ENCODE peak calls at places on chromosomes 4 and X, in ten cellular contexts. D, T, C, M, S, E, I, F, L and R are unnamed samples.

GRCh38 chr4:102569200-102569599 is 68.0 kb downstream of the NFKB1 start:
- DNase-seq in D (no peak), T (no peak), C (no peak), M (peak; percentile 45), S (no peak), E (no peak), I (no peak), F (no peak), L (no peak), R (no peak)

GRCh38 chr4:25368315-25368714 is 8.7 kb upstream of the ANAPC4 start:
- DNase-seq in D (no peak), T (no peak), C (no peak), M (no peak), S (no peak), E (no peak), I (no peak), F (no peak), L (no peak), R (no peak)

GRCh38 chrX:136691028-136691809 is 43.3 kb downstream of the CD40LG start:
- DNase-seq in D (no peak), T (no peak), C (no peak), M (no peak), S (no peak), E (no peak), I (no peak), F (no peak), L (peak; percentile 79), R (no peak)

GRCh38 chr4:768995-769394 is 56.9 kb downstream of the CPLX1 start:
- DNase-seq in D (peak; percentile 48), T (no peak), C (no peak), M (no peak), S (no peak), E (peak; percentile 43), I (no peak), F (no peak), L (no peak), R (no peak)

GRCh38 chrX:136867518-136867917 is 13.0 kb downstream of the RBMX start:
- DNase-seq in D (no peak), T (no peak), C (no peak), M (peak; percentile 29), S (no peak), E (no peak), I (no peak), F (no peak), L (no peak), R (no peak)

GRCh38 chr4:146222313-146222712 is 8.0 kb downstream of the REELD1 start:
- DNase-seq in D (no peak), T (no peak), C (no peak), M (peak; percentile 39), S (peak; percentile 54), E (no peak), I (no peak), F (no peak), L (peak; percentile 81), R (no peak)

GRCh38 chrX:14936561-14936960 is 63.3 kb downstream of the MOSPD2 start:
- DNase-seq in D (no peak), T (no peak), C (no peak), M (peak; percentile 84), S (no peak), E (no peak), I (no peak), F (no peak), L (peak; percentile 81), R (no peak)

GRCh38 chrX:15203694-15204093 is 66.2 kb downstream of the ASB9 start:
- DNase-seq in D (no peak), T (no peak), C (no peak), M (no peak), S (no peak), E (no peak), I (no peak), F (no peak), L (no peak), R (no peak)